ENCODE peak calls at places on chromosomes 12 and 14, in six cellular contexts. One of them, this sample, is unnamed. For H3K4me1, the result is how much of the 10 kb centered on the place peaks cover.

GRCh38 chr12:124073636-124074035 is 100.6 kb downstream of the ZNF664 start:
- DNase-seq in ovary: no peak
- DNase-seq in keratinocyte: no peak
- DNase-seq in psoas muscle: no peak
- DNase-seq in left lung: no peak
- DNase-seq in mesendoderm: peak
- DNase-seq in this sample: no peak

GRCh38 chr12:98591209-98591608 is 2.3 kb upstream of the SLC25A3 start:
- DNase-seq in ovary: no peak
- DNase-seq in mesendoderm: peak
- DNase-seq in psoas muscle: no peak
- DNase-seq in keratinocyte: no peak
- DNase-seq in left lung: no peak
- DNase-seq in this sample: no peak

GRCh38 chr12:117404940-117405339 is 43.5 kb upstream of the NOS1 start:
- DNase-seq in left lung: no peak
- DNase-seq in ovary: no peak
- DNase-seq in keratinocyte: no peak
- DNase-seq in mesendoderm: no peak
- DNase-seq in psoas muscle: no peak
- DNase-seq in this sample: no peak

GRCh38 chr14:94364037-94364436 is 24.4 kb downstream of the SERPINA1 start:
- DNase-seq in psoas muscle: no peak
- DNase-seq in mesendoderm: no peak
- DNase-seq in keratinocyte: no peak
- DNase-seq in left lung: no peak
- DNase-seq in ovary: no peak
- DNase-seq in this sample: no peak

GRCh38 chr12:78096909-78097597 is 266.4 kb downstream of the NAV3 start:
- DNase-seq in psoas muscle: no peak
- DNase-seq in keratinocyte: no peak
- DNase-seq in mesendoderm: no peak
- DNase-seq in left lung: no peak
- DNase-seq in ovary: no peak
- DNase-seq in this sample: no peak

GRCh38 chr12:125674554-125674953 is 609.3 kb downstream of the AACS start:
- DNase-seq in mesendoderm: no peak
- DNase-seq in keratinocyte: no peak
- DNase-seq in left lung: no peak
- DNase-seq in psoas muscle: no peak
- DNase-seq in ovary: no peak
- DNase-seq in this sample: no peak

GRCh38 chr12:11672361-11672760 is 22.9 kb downstream of the ETV6 start:
- DNase-seq in left lung: no peak
- DNase-seq in keratinocyte: no peak
- DNase-seq in ovary: no peak
- DNase-seq in psoas muscle: no peak
- DNase-seq in mesendoderm: no peak
- DNase-seq in this sample: no peak

GRCh38 chr12:57027805-57028153 is 11.4 kb upstream of the TAC3 start:
- DNase-seq in mesendoderm: peak
- DNase-seq in psoas muscle: no peak
- DNase-seq in keratinocyte: no peak
- DNase-seq in ovary: no peak
- DNase-seq in left lung: no peak
- DNase-seq in this sample: no peak

GRCh38 chr12:6047249-6048227 is 76.9 kb downstream of the VWF start:
- DNase-seq in psoas muscle: no peak
- DNase-seq in ovary: no peak
- DNase-seq in mesendoderm: no peak
- DNase-seq in left lung: no peak
- DNase-seq in keratinocyte: no peak
- DNase-seq in this sample: no peak

GRCh38 chr12:3114671-3115070 is 37.5 kb downstream of the TSPAN9 start:
- DNase-seq in keratinocyte: no peak
- DNase-seq in mesendoderm: no peak
- DNase-seq in psoas muscle: no peak
- DNase-seq in ovary: no peak
- DNase-seq in left lung: no peak
- DNase-seq in this sample: no peak

GRCh38 chr12:3117144-3117581 is 40.0 kb downstream of the TSPAN9 start:
- DNase-seq in ovary: no peak
- DNase-seq in keratinocyte: no peak
- DNase-seq in left lung: no peak
- DNase-seq in mesendoderm: no peak
- DNase-seq in psoas muscle: no peak
- DNase-seq in this sample: no peak

GRCh38 chr12:3115078-3115477 is 37.9 kb downstream of the TSPAN9 start:
- DNase-seq in ovary: no peak
- DNase-seq in psoas muscle: no peak
- DNase-seq in mesendoderm: no peak
- DNase-seq in left lung: no peak
- DNase-seq in keratinocyte: no peak
- DNase-seq in this sample: no peak

GRCh38 chr12:3117628-3118027 is 40.4 kb downstream of the TSPAN9 start:
- DNase-seq in left lung: no peak
- DNase-seq in psoas muscle: no peak
- DNase-seq in mesendoderm: no peak
- DNase-seq in keratinocyte: no peak
- DNase-seq in ovary: no peak
- DNase-seq in this sample: no peak

DNA sequence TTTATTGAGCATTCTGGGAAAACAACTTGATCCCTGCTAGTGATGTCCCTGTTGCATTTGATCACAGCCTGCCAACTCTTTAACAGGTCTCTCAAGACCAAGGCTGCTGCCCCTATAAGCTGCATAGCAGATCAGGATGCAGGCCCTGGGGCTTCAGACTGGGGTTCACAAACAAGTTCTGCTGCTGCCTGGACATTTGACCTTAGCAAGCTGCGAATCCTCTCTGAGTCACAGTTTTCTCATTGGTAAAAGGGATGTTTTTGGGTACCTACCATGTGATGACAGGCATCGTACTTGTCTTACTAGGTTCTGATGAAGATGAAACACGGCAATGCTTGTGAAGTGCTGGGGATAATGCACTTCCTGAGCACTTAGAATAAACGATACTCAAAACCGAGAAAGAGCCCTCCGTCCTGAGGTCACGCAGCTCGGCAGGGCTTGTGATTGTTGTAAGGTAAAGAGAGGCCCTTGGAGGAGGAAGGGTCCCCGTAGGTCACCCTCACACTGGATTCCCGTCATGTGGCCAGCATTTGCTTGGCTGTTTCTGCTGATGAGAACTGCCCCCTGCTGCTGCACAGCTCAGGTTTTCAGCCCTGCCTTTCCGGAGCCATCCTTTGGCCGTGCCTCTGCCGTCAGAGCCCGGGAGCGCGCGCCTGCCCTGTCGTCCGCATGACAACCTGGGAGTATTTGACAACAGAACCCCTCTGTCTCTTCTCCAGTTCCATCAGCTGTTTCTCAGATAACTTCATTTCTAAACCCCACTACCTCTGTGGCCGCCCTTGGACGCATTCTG is 39.1 kb downstream of the TSPAN9 start:
- DNase-seq in mesendoderm: no peak
- DNase-seq in ovary: no peak
- DNase-seq in keratinocyte: no peak
- DNase-seq in psoas muscle: no peak
- DNase-seq in left lung: no peak
- DNase-seq in this sample: no peak
- H3K4me1 ChIP-seq in mesendoderm: under half
- H3K4me1 ChIP-seq in ovary: under half
- H3K4me1 ChIP-seq in keratinocyte: under half
- H3K4me1 ChIP-seq in psoas muscle: under half
- H3K4me1 ChIP-seq in left lung: under half
- H3K4me1 ChIP-seq in this sample: half or more

GRCh38 chr14:32085182-32085844 is 8.2 kb downstream of the ARHGAP5 start:
- DNase-seq in psoas muscle: no peak
- DNase-seq in keratinocyte: no peak
- DNase-seq in ovary: no peak
- DNase-seq in mesendoderm: peak
- DNase-seq in left lung: no peak
- DNase-seq in this sample: no peak

GRCh38 chr14:32085845-32086383 is 8.8 kb downstream of the ARHGAP5 start:
- DNase-seq in keratinocyte: no peak
- DNase-seq in left lung: no peak
- DNase-seq in ovary: no peak
- DNase-seq in psoas muscle: no peak
- DNase-seq in mesendoderm: no peak
- DNase-seq in this sample: no peak

GRCh38 chr14:32083789-32084188 is 6.7 kb downstream of the ARHGAP5 start:
- DNase-seq in ovary: no peak
- DNase-seq in mesendoderm: no peak
- DNase-seq in keratinocyte: no peak
- DNase-seq in psoas muscle: no peak
- DNase-seq in left lung: no peak
- DNase-seq in this sample: no peak

GRCh38 chr14:32081901-32082300 is 4.8 kb downstream of the ARHGAP5 start:
- DNase-seq in keratinocyte: no peak
- DNase-seq in psoas muscle: no peak
- DNase-seq in mesendoderm: peak
- DNase-seq in left lung: no peak
- DNase-seq in ovary: no peak
- DNase-seq in this sample: no peak

DNA sequence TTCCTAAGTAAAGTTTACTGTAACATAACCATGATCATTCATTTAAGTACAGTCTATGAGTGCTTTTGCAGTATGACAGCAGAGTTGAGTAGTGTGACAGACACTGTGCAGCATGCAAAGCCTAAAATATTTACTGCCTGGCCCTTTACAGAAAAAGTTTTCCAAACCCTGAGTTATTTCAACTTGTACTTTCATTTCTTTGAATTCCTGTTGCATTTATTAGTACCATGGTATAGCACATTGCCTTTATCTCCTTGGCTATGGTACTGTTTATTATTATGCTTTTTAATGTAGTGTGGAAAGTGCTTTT is 6.2 kb downstream of the ARHGAP5 start:
- DNase-seq in keratinocyte: no peak
- DNase-seq in left lung: no peak
- DNase-seq in mesendoderm: no peak
- DNase-seq in ovary: no peak
- DNase-seq in psoas muscle: no peak
- DNase-seq in this sample: no peak
- H3K4me1 ChIP-seq in keratinocyte: under half
- H3K4me1 ChIP-seq in left lung: under half
- H3K4me1 ChIP-seq in mesendoderm: under half
- H3K4me1 ChIP-seq in ovary: under half
- H3K4me1 ChIP-seq in psoas muscle: under half
- H3K4me1 ChIP-seq in this sample: under half

GRCh38 chr12:53625373-53625945 is 723 bp downstream of the ATF7 start:
- DNase-seq in mesendoderm: no peak
- DNase-seq in ovary: no peak
- DNase-seq in psoas muscle: no peak
- DNase-seq in keratinocyte: no peak
- DNase-seq in left lung: no peak
- DNase-seq in this sample: no peak
- H3K4me1 ChIP-seq in mesendoderm: under half
- H3K4me1 ChIP-seq in ovary: under half
- H3K4me1 ChIP-seq in psoas muscle: under half
- H3K4me1 ChIP-seq in keratinocyte: under half
- H3K4me1 ChIP-seq in left lung: under half
- H3K4me1 ChIP-seq in this sample: under half

GRCh38 chr12:110012659-110013058 is 13.4 kb downstream of the ANKRD13A start:
- DNase-seq in ovary: no peak
- DNase-seq in psoas muscle: no peak
- DNase-seq in mesendoderm: no peak
- DNase-seq in left lung: no peak
- DNase-seq in keratinocyte: no peak
- DNase-seq in this sample: no peak
- H3K4me1 ChIP-seq in ovary: under half
- H3K4me1 ChIP-seq in psoas muscle: under half
- H3K4me1 ChIP-seq in mesendoderm: under half
- H3K4me1 ChIP-seq in left lung: under half
- H3K4me1 ChIP-seq in keratinocyte: under half
- H3K4me1 ChIP-seq in this sample: under half

GRCh38 chr14:35349966-35350365 is 54.6 kb downstream of the NFKBIA start:
- DNase-seq in mesendoderm: peak
- DNase-seq in left lung: no peak
- DNase-seq in ovary: no peak
- DNase-seq in keratinocyte: no peak
- DNase-seq in psoas muscle: no peak
- DNase-seq in this sample: no peak

GRCh38 chr14:35349496-35349895 is 55.1 kb downstream of the NFKBIA start:
- DNase-seq in mesendoderm: no peak
- DNase-seq in left lung: no peak
- DNase-seq in psoas muscle: no peak
- DNase-seq in ovary: no peak
- DNase-seq in keratinocyte: no peak
- DNase-seq in this sample: no peak

GRCh38 chr14:35343709-35344474 is 51.7 kb downstream of the PSMA6 start:
- DNase-seq in left lung: no peak
- DNase-seq in mesendoderm: no peak
- DNase-seq in ovary: no peak
- DNase-seq in psoas muscle: no peak
- DNase-seq in keratinocyte: no peak
- DNase-seq in this sample: no peak

GRCh38 chr14:35346738-35347322 is 54.6 kb downstream of the PSMA6 start:
- DNase-seq in keratinocyte: no peak
- DNase-seq in ovary: no peak
- DNase-seq in psoas muscle: no peak
- DNase-seq in mesendoderm: no peak
- DNase-seq in left lung: no peak
- DNase-seq in this sample: no peak

DNA sequence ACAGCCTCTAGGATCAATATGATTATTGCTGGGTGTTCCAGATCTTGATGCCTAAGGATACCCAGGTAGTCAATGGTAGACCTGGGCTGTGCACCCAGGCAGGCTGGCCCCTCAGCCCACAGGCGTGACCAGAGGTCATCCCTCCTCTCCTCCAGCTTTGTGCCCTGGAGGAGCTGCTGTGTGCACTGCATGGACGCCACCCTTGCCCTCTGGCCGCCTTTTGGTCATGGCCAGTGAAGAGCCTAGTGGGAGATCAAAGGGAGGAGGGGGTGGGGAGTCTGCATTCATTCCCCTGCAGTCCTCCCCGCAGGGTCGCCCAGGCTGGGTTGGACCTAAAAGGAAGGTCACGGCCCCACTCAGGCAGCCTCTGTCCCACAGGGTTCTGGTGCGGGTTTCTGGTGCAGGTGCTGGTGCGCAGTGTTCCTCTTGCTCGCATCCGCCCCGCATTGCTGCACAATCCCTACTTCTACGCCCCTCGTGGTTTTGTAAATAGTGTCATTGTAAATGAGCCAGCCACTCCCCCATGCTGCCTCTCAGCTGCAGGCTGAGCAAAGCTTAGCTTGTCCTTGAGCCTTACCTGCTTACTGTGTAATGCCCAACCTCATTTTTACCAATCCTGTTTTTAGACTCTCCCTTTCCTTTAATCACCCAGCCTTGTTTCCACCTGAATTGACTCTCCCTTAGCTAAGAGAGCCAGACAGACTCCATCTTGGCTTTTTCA is 55.3 kb downstream of the PSMA6 start:
- DNase-seq in mesendoderm: peak
- DNase-seq in psoas muscle: no peak
- DNase-seq in ovary: no peak
- DNase-seq in left lung: no peak
- DNase-seq in keratinocyte: no peak
- DNase-seq in this sample: no peak
- H3K4me1 ChIP-seq in mesendoderm: under half
- H3K4me1 ChIP-seq in psoas muscle: under half
- H3K4me1 ChIP-seq in ovary: under half
- H3K4me1 ChIP-seq in left lung: under half
- H3K4me1 ChIP-seq in keratinocyte: under half
- H3K4me1 ChIP-seq in this sample: under half

GRCh38 chr12:26787125-26787495 is 45.9 kb downstream of the ITPR2 start:
- DNase-seq in left lung: no peak
- DNase-seq in ovary: no peak
- DNase-seq in psoas muscle: no peak
- DNase-seq in mesendoderm: peak
- DNase-seq in keratinocyte: no peak
- DNase-seq in this sample: peak
- H3K4me1 ChIP-seq in left lung: under half
- H3K4me1 ChIP-seq in ovary: under half
- H3K4me1 ChIP-seq in psoas muscle: under half
- H3K4me1 ChIP-seq in mesendoderm: under half
- H3K4me1 ChIP-seq in keratinocyte: under half
- H3K4me1 ChIP-seq in this sample: under half